ENCODE peak calls at places on chromosomes 12 and 14, in eight cellular contexts. L is B cell, G is OCI-LY7, M is tibial artery, F is cardiac muscle cell, T is fibroblast of pulmonary artery, K is dorsolateral prefrontal cortex, A is epithelial cell of esophagus. X is an unnamed sample.

GRCh38 chr14:102390064-102390463 is 27.3 kb downstream of the TECPR2 start:
- DNase-seq in A (no peak), F (no peak), K (no peak), M (no peak), T (peak), L (no peak), G (no peak), X (no peak)

GRCh38 chr14:92439551-92440344 is 73.8 kb upstream of the RIN3 start:
- DNase-seq in M (no peak), G (peak), L (peak), T (no peak), A (no peak), F (peak), K (no peak), X (peak)

GRCh38 chr14:105602799-105603763 is 76.7 kb downstream of the TMEM121 start:
- DNase-seq in K (no peak), A (no peak), M (no peak), T (no peak), F (no peak), G (no peak), L (no peak), X (no peak)

GRCh38 chr12:108021949-108022522 is 107.1 kb upstream of the WSCD2 start:
- DNase-seq in L (no peak), T (no peak), A (no peak), M (no peak), F (no peak), K (no peak), G (no peak), X (no peak)

GRCh38 chr12:67425394-67425793 is 156.2 kb downstream of the CAND1 start:
- DNase-seq in T (no peak), K (no peak), F (no peak), A (peak), L (no peak), G (no peak), M (no peak), X (no peak)

GRCh38 chr12:40525054-40525453 is 167.2 kb upstream of the CNTN1 start:
- DNase-seq in A (no peak), F (no peak), M (no peak), T (no peak), K (no peak), G (peak), L (no peak), X (no peak)

GRCh38 chr14:105470812-105471771 is 3.5 kb upstream of the CRIP2 start:
- DNase-seq in K (no peak), F (peak), A (no peak), L (no peak), T (no peak), G (no peak), M (no peak), X (no peak)

GRCh38 chr12:1071182-1071581 is 80.2 kb downstream of the ERC1 start:
- DNase-seq in G (no peak), M (no peak), F (no peak), A (no peak), L (no peak), T (no peak), K (no peak), X (no peak)

GRCh38 chr14:93962701-93963601 is 13.4 kb downstream of the ASB2 start:
- DNase-seq in A (no peak), M (no peak), L (peak), G (peak), T (no peak), F (no peak), K (no peak), X (peak)

GRCh38 chr14:70152704-70153103 is 36.0 kb downstream of the SLC8A3 start:
- DNase-seq in F (no peak), T (no peak), K (no peak), G (no peak), L (no peak), M (no peak), A (no peak), X (no peak)

GRCh38 chr12:121799175-121799841 is 4.5 kb upstream of the SETD1B start:
- DNase-seq in T (peak), A (peak), F (peak), L (peak), G (peak), M (peak), K (no peak), X (peak)

DNA sequence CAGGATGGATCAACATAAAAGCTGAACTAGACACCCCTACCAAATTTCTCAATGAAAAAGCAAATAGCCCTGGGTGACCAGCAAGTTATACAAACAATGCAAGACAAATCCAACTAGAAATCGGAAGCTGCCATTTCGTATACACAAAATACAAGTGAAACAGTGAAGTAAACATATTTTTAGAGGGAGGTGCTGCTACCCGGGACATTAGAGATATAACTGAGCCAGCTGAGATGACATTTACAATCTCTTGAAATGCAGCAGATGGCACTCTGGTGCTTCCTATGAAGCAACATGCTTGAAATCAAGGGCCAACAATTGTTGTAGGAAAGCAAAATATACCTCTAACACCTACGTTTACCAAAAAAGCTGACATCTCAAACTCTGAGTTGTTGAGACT is 25.5 kb downstream of the BDKRB1 start:
- DNase-seq in M (no peak), L (no peak), T (peak), G (no peak), A (no peak), F (no peak), K (no peak), X (no peak)
- TF ChIP-seq CTCF in M (no peak), L (no peak), T (no peak), G (no peak), A (peak), F (no peak), K (no peak), X (no peak)

DNA sequence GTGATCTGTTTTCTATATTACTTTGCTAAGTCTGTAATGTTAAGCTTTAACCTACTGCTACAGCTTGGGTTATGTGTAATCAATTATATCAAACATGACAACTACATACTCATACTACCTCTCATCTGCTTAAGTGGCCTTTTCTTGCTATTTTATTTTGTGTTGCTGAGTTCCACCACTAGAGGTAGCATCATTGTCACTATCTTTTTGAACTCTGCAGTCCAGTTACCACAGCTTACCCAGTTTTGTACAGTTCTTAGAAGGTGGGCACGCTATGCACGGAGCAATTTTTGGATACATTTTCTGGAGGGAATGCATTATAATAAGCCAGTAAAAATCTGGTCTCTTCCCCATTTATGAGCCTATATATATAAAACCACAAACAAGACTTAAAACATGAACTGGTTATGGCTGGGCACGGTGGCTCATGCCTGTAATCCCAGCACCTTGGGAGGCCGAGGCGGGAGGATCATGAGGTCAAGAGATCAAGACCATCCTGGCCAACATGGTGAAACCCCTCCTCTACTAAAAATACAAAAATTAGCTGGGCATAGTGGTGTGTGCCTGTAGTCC is 48.5 kb downstream of the SAV1 start:
- DNase-seq in F (peak), G (peak), A (peak), M (no peak), L (no peak), T (peak), K (no peak), X (no peak)
- TF ChIP-seq CTCF in F (peak), G (peak), A (peak), M (peak), L (peak), T (peak), K (peak), X (peak)

GRCh38 chr14:99273025-99273723 is 1.2 kb upstream of the BCL11B start:
- DNase-seq in L (no peak), T (no peak), K (no peak), A (peak), M (no peak), F (peak), G (no peak), X (peak)
- TF ChIP-seq CTCF in L (no peak), T (no peak), K (no peak), A (no peak), M (no peak), F (no peak), G (no peak), X (no peak)

GRCh38 chr12:103634732-103635131 is 47.7 kb downstream of the STAB2 start:
- DNase-seq in M (no peak), A (no peak), T (no peak), L (no peak), G (no peak), F (no peak), K (no peak), X (no peak)

GRCh38 chr12:103637429-103637828 is 50.4 kb downstream of the STAB2 start:
- DNase-seq in M (no peak), G (no peak), T (no peak), L (no peak), A (no peak), K (no peak), F (no peak), X (no peak)

GRCh38 chr12:103635419-103635818 is 48.3 kb downstream of the STAB2 start:
- DNase-seq in M (no peak), T (no peak), A (no peak), F (no peak), K (no peak), L (no peak), G (no peak), X (no peak)

GRCh38 chr12:103627189-103627855 is 40.2 kb downstream of the STAB2 start:
- DNase-seq in T (no peak), L (no peak), F (no peak), M (no peak), A (no peak), G (no peak), K (no peak), X (no peak)

DNA sequence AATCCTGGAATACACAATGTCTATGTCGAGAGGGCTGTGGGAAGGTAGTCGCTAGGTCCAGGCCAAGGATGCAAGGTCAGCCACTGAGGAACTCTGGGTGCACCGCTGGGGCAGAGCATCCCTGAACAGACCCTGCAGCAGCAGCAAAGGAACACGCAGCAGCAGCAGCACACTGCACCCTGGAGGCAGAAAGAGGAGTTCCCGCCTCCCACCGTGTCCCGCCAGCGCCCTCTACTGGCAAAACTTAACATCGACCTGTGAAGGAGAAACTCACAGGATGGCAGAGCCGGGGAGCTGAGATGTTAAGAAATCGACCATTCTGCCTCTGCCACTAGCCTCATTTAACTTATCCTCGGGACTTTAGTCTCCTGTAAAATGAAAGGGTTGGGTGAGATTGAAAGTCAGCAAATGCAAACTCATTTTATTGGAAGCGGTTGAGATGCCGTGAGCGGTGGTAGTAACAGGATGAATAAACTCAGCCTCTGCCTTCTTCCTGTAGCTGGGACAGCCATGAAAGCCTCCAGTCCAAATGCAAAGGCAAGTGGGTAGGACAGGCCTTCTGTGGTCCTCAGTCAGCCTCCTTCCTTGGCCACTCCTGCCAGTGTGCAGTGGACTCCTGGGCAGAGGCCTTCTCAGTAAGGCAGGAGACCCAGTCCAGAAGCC is 45.6 kb downstream of the STAB2 start:
- DNase-seq in F (peak), L (no peak), A (peak), M (no peak), G (peak), K (no peak), T (peak), X (peak)
- TF ChIP-seq CTCF in F (peak), L (peak), A (peak), M (no peak), G (peak), K (no peak), T (peak), X (peak)

GRCh38 chr14:71320734-71321555 is 413.7 kb downstream of the PCNX1 start:
- DNase-seq in K (peak), T (peak), M (peak), L (peak), G (peak), F (peak), A (peak), X (peak)
- TF ChIP-seq CTCF in K (no peak), T (no peak), M (no peak), L (no peak), G (peak), F (peak), A (no peak), X (no peak)

GRCh38 chr14:38808734-38809455 is 294.1 kb downstream of the SEC23A start:
- DNase-seq in F (no peak), T (no peak), K (no peak), A (peak), M (no peak), G (no peak), L (no peak), X (peak)
- TF ChIP-seq CTCF in F (no peak), T (no peak), K (no peak), A (peak), M (no peak), G (peak), L (no peak), X (no peak)

DNA sequence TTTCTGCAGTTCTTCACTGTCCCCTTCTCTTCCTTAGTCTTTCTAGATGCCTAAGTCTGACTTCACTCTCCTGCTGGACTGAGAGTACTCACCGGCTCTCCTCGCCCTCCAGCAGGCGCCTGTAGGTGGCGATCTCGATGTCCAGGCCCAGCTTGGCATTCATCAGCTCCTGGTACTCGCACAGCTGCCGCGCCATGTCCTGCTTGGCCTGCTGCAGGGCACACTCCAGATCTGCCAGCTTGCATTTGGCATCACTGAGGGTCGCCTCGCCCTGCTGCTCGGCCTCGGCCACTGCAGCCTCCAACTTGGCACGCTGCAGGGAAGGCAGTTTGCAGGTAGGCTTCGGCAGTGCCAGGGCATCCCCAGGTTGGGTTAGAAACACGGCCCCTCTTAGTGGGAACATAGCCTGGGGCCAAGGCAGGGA is 5.2 kb downstream of the KRT84 start:
- DNase-seq in M (no peak), G (no peak), A (peak), T (peak), L (no peak), F (peak), K (peak), X (peak)
- TF ChIP-seq CTCF in M (peak), G (peak), A (peak), T (peak), L (no peak), F (peak), K (peak), X (peak)

GRCh38 chr12:20194171-20194570 is 174.2 kb upstream of the PDE3A start:
- DNase-seq in K (no peak), M (no peak), G (no peak), L (no peak), F (peak), T (peak), A (no peak), X (no peak)
- TF ChIP-seq CTCF in K (no peak), M (no peak), G (no peak), L (no peak), F (peak), T (peak), A (peak), X (no peak)